ENCODE peak calls at places on chromosomes 16 and 17, in six cellular contexts. One of them, this sample, is unnamed.

GRCh38 chr17:80861360-80861861 is 130.2 kb upstream of the CHMP6 start:
- DNase-seq in aorta: peak; percentile 58
- DNase-seq in retina: no peak
- DNase-seq in PC-9: no peak
- DNase-seq in NCI-H345: peak; percentile 68
- DNase-seq in NCI-H69: no peak
- DNase-seq in this sample: no peak

GRCh38 chr16:21667575-21667974 is 3.8 kb downstream of the OTOA start:
- DNase-seq in NCI-H345: no peak
- DNase-seq in retina: no peak
- DNase-seq in aorta: no peak
- DNase-seq in NCI-H69: no peak
- DNase-seq in PC-9: no peak
- DNase-seq in this sample: no peak

GRCh38 chr17:64095144-64095882 is 34.6 kb downstream of the ERN1 start:
- DNase-seq in PC-9: peak; percentile 87
- DNase-seq in retina: no peak
- DNase-seq in NCI-H345: peak; percentile 65
- DNase-seq in NCI-H69: peak; percentile 82
- DNase-seq in aorta: no peak
- DNase-seq in this sample: no peak

GRCh38 chr17:75404223-75404738 is 1.2 kb downstream of the GRB2 start:
- DNase-seq in aorta: peak; percentile 84
- DNase-seq in NCI-H345: peak; percentile 65
- DNase-seq in retina: peak; percentile 64
- DNase-seq in PC-9: peak; percentile 63
- DNase-seq in NCI-H69: peak; percentile 86
- DNase-seq in this sample: peak; percentile 60

GRCh38 chr16:29962344-29962994 is 590 bp downstream of the TMEM219 start:
- DNase-seq in PC-9: peak; percentile 32
- DNase-seq in aorta: no peak
- DNase-seq in retina: peak; percentile 36
- DNase-seq in NCI-H69: peak; percentile 22
- DNase-seq in NCI-H345: no peak
- DNase-seq in this sample: no peak

GRCh38 chr16:68265078-68265925 is 976 bp downstream of the SLC7A6 start:
- DNase-seq in PC-9: peak; percentile 99
- DNase-seq in retina: no peak
- DNase-seq in NCI-H69: peak; percentile 55
- DNase-seq in aorta: peak; percentile 82
- DNase-seq in NCI-H345: no peak
- DNase-seq in this sample: peak; percentile 86

GRCh38 chr17:73043686-73044581 is 48.6 kb downstream of the SLC39A11 start:
- DNase-seq in NCI-H69: no peak
- DNase-seq in retina: no peak
- DNase-seq in NCI-H345: no peak
- DNase-seq in aorta: no peak
- DNase-seq in PC-9: no peak
- DNase-seq in this sample: no peak

GRCh38 chr17:27322026-27322425 is 28.1 kb downstream of the WSB1 start:
- DNase-seq in retina: no peak
- DNase-seq in NCI-H345: no peak
- DNase-seq in NCI-H69: no peak
- DNase-seq in PC-9: no peak
- DNase-seq in aorta: no peak
- DNase-seq in this sample: no peak

GRCh38 chr16:893360-893759 is 77.4 kb downstream of the LMF1 start:
- DNase-seq in retina: no peak
- DNase-seq in PC-9: no peak
- DNase-seq in NCI-H345: no peak
- DNase-seq in NCI-H69: peak; percentile 17
- DNase-seq in aorta: no peak
- DNase-seq in this sample: no peak

GRCh38 chr16:9077001-9077809 is 14.2 kb upstream of the HAPSTR1 start:
- DNase-seq in aorta: no peak
- DNase-seq in PC-9: peak; percentile 78
- DNase-seq in retina: no peak
- DNase-seq in NCI-H69: no peak
- DNase-seq in NCI-H345: no peak
- DNase-seq in this sample: no peak

GRCh38 chr17:77619851-77620250 is 338.7 kb upstream of the TNRC6C start:
- DNase-seq in NCI-H69: no peak
- DNase-seq in NCI-H345: no peak
- DNase-seq in retina: no peak
- DNase-seq in PC-9: no peak
- DNase-seq in aorta: no peak
- DNase-seq in this sample: no peak

GRCh38 chr17:2071421-2072281 is 16.7 kb downstream of the HIC1 start:
- DNase-seq in NCI-H345: no peak
- DNase-seq in NCI-H69: no peak
- DNase-seq in retina: no peak
- DNase-seq in PC-9: no peak
- DNase-seq in aorta: no peak
- DNase-seq in this sample: no peak

GRCh38 chr17:50265212-50265611 is 9.1 kb upstream of the TMEM92 start:
- DNase-seq in retina: no peak
- DNase-seq in NCI-H69: peak; percentile 12
- DNase-seq in NCI-H345: no peak
- DNase-seq in PC-9: no peak
- DNase-seq in aorta: peak; percentile 77
- DNase-seq in this sample: no peak

GRCh38 chr17:8350339-8350738 is 10.7 kb downstream of the ODF4 start:
- DNase-seq in retina: no peak
- DNase-seq in PC-9: no peak
- DNase-seq in NCI-H69: peak; percentile 42
- DNase-seq in aorta: no peak
- DNase-seq in NCI-H345: no peak
- DNase-seq in this sample: no peak

GRCh38 chr17:59375858-59376257 is 44.4 kb downstream of the YPEL2 start:
- DNase-seq in NCI-H345: no peak
- DNase-seq in aorta: no peak
- DNase-seq in PC-9: no peak
- DNase-seq in retina: no peak
- DNase-seq in NCI-H69: no peak
- DNase-seq in this sample: no peak

GRCh38 chr17:56785396-56785795 is 48.3 kb downstream of the C17orf67 start:
- DNase-seq in PC-9: peak; percentile 67
- DNase-seq in NCI-H345: no peak
- DNase-seq in retina: no peak
- DNase-seq in aorta: no peak
- DNase-seq in NCI-H69: peak; percentile 21
- DNase-seq in this sample: no peak

GRCh38 chr17:44972953-44973352 is 4.8 kb upstream of the C1QL1 start:
- DNase-seq in NCI-H69: no peak
- DNase-seq in PC-9: peak; percentile 40
- DNase-seq in NCI-H345: no peak
- DNase-seq in aorta: no peak
- DNase-seq in retina: no peak
- DNase-seq in this sample: no peak

GRCh38 chr17:41812176-41813038 is at the start of gene FKBP10:
- DNase-seq in NCI-H69: peak; percentile 92
- DNase-seq in PC-9: peak; percentile 80
- DNase-seq in aorta: peak; percentile 91
- DNase-seq in retina: peak; percentile 89
- DNase-seq in NCI-H345: peak; percentile 76
- DNase-seq in this sample: no peak

GRCh38 chr16:88703486-88704309 is 2.5 kb downstream of the RNF166 start:
- DNase-seq in NCI-H69: no peak
- DNase-seq in PC-9: no peak
- DNase-seq in aorta: no peak
- DNase-seq in NCI-H345: no peak
- DNase-seq in retina: no peak
- DNase-seq in this sample: no peak

GRCh38 chr17:73017653-73018052 is 74.8 kb downstream of the SLC39A11 start:
- DNase-seq in aorta: no peak
- DNase-seq in NCI-H69: no peak
- DNase-seq in NCI-H345: no peak
- DNase-seq in PC-9: no peak
- DNase-seq in retina: no peak
- DNase-seq in this sample: no peak

GRCh38 chr16:49599281-49599680 is 225.7 kb downstream of the C16orf78 start:
- DNase-seq in retina: no peak
- DNase-seq in aorta: no peak
- DNase-seq in NCI-H345: no peak
- DNase-seq in NCI-H69: no peak
- DNase-seq in PC-9: no peak
- DNase-seq in this sample: peak; percentile 23

GRCh38 chr17:50779747-50780363 is 12.5 kb upstream of the ANKRD40CL start:
- DNase-seq in retina: no peak
- DNase-seq in NCI-H345: no peak
- DNase-seq in PC-9: no peak
- DNase-seq in aorta: no peak
- DNase-seq in NCI-H69: no peak
- DNase-seq in this sample: no peak

GRCh38 chr16:87552772-87553171 is 49.5 kb upstream of the JPH3 start:
- DNase-seq in retina: no peak
- DNase-seq in NCI-H345: no peak
- DNase-seq in NCI-H69: no peak
- DNase-seq in aorta: no peak
- DNase-seq in PC-9: peak; percentile 49
- DNase-seq in this sample: no peak

GRCh38 chr16:12343913-12344312 is 367.4 kb downstream of the SNX29 start:
- DNase-seq in retina: no peak
- DNase-seq in NCI-H69: no peak
- DNase-seq in aorta: no peak
- DNase-seq in NCI-H345: no peak
- DNase-seq in PC-9: no peak
- DNase-seq in this sample: no peak

GRCh38 chr16:87161822-87162676 is 155.1 kb downstream of the C16orf95 start:
- DNase-seq in NCI-H345: no peak
- DNase-seq in retina: no peak
- DNase-seq in NCI-H69: no peak
- DNase-seq in aorta: no peak
- DNase-seq in PC-9: no peak
- DNase-seq in this sample: no peak

GRCh38 chr16:69465083-69465721 is 40.8 kb downstream of the CYB5B start:
- DNase-seq in PC-9: no peak
- DNase-seq in NCI-H345: no peak
- DNase-seq in NCI-H69: no peak
- DNase-seq in retina: no peak
- DNase-seq in aorta: no peak
- DNase-seq in this sample: no peak

GRCh38 chr17:59062509-59062908 is 44.2 kb downstream of the TRIM37 start:
- DNase-seq in retina: no peak
- DNase-seq in PC-9: no peak
- DNase-seq in NCI-H345: no peak
- DNase-seq in NCI-H69: no peak
- DNase-seq in aorta: no peak
- DNase-seq in this sample: no peak

GRCh38 chr16:85926370-85926769 is 27.4 kb downstream of the IRF8 start:
- DNase-seq in aorta: no peak
- DNase-seq in NCI-H345: no peak
- DNase-seq in PC-9: no peak
- DNase-seq in NCI-H69: no peak
- DNase-seq in retina: no peak
- DNase-seq in this sample: no peak

GRCh38 chr17:59825533-59826316 is 67.0 kb downstream of the TUBD1 start:
- DNase-seq in NCI-H345: no peak
- DNase-seq in retina: no peak
- DNase-seq in aorta: no peak
- DNase-seq in PC-9: no peak
- DNase-seq in NCI-H69: no peak
- DNase-seq in this sample: no peak

GRCh38 chr16:8310356-8310755 is 280.0 kb downstream of the TMEM114 start:
- DNase-seq in aorta: no peak
- DNase-seq in retina: no peak
- DNase-seq in PC-9: no peak
- DNase-seq in NCI-H345: no peak
- DNase-seq in NCI-H69: no peak
- DNase-seq in this sample: no peak

GRCh38 chr17:61414141-61414935 is 14.7 kb downstream of the TBX2 start:
- DNase-seq in retina: peak; percentile 46
- DNase-seq in NCI-H345: no peak
- DNase-seq in NCI-H69: peak; percentile 33
- DNase-seq in PC-9: no peak
- DNase-seq in aorta: peak; percentile 79
- DNase-seq in this sample: peak; percentile 58

This sample was measured in right atrium auricular region.